ENCODE peak calls at places on chromosomes 12 and 14, in six cellular contexts. One of them, this sample, is unnamed.

GRCh38 chr12:10363922-10364838 is 25.7 kb downstream of the KLRK1 start:
- DNase-seq in IMR-90: peak; percentile 41
- DNase-seq in A549: no peak
- DNase-seq in Panc1: peak; percentile 32
- DNase-seq in endothelial cell of umbilical vein: peak; percentile 77
- DNase-seq in testis: peak; percentile 62
- DNase-seq in this sample: peak; percentile 80

GRCh38 chr14:76407449-76408150 is 31.7 kb downstream of the ESRRB start:
- DNase-seq in IMR-90: no peak
- DNase-seq in A549: no peak
- DNase-seq in Panc1: no peak
- DNase-seq in endothelial cell of umbilical vein: no peak
- DNase-seq in testis: no peak
- DNase-seq in this sample: no peak

GRCh38 chr14:79661762-79662161 is 549.5 kb downstream of the DIO2 start:
- DNase-seq in IMR-90: peak; percentile 56
- DNase-seq in A549: no peak
- DNase-seq in Panc1: no peak
- DNase-seq in endothelial cell of umbilical vein: peak; percentile 2
- DNase-seq in testis: no peak
- DNase-seq in this sample: no peak

GRCh38 chr12:132205271-132206092 is 61.2 kb downstream of the NOC4L start:
- DNase-seq in IMR-90: no peak
- DNase-seq in A549: no peak
- DNase-seq in Panc1: no peak
- DNase-seq in endothelial cell of umbilical vein: no peak
- DNase-seq in testis: no peak
- DNase-seq in this sample: no peak

GRCh38 chr12:46219892-46220655 is 48.8 kb downstream of the SLC38A1 start:
- DNase-seq in IMR-90: peak; percentile 86
- DNase-seq in A549: peak; percentile 32
- DNase-seq in Panc1: no peak
- DNase-seq in endothelial cell of umbilical vein: peak; percentile 82
- DNase-seq in testis: no peak
- DNase-seq in this sample: no peak

GRCh38 chr12:6235499-6235898 is 35.3 kb downstream of the CD9 start:
- DNase-seq in IMR-90: no peak
- DNase-seq in A549: no peak
- DNase-seq in Panc1: no peak
- DNase-seq in endothelial cell of umbilical vein: peak; percentile 42
- DNase-seq in testis: peak; percentile 76
- DNase-seq in this sample: no peak

GRCh38 chr14:72075649-72076334 is 143.6 kb downstream of the RGS6 start:
- DNase-seq in IMR-90: no peak
- DNase-seq in A549: no peak
- DNase-seq in Panc1: no peak
- DNase-seq in endothelial cell of umbilical vein: no peak
- DNase-seq in testis: no peak
- DNase-seq in this sample: peak; percentile 54

GRCh38 chr12:92473564-92473963 is 229.2 kb upstream of the PLEKHG7 start:
- DNase-seq in IMR-90: no peak
- DNase-seq in A549: no peak
- DNase-seq in Panc1: no peak
- DNase-seq in endothelial cell of umbilical vein: peak; percentile 29
- DNase-seq in testis: no peak
- DNase-seq in this sample: no peak

GRCh38 chr14:39268393-39268792 is 34.7 kb downstream of the MIA2 start:
- DNase-seq in IMR-90: peak; percentile 18
- DNase-seq in A549: peak; percentile 15
- DNase-seq in Panc1: no peak
- DNase-seq in endothelial cell of umbilical vein: no peak
- DNase-seq in testis: no peak
- DNase-seq in this sample: no peak

GRCh38 chr12:122860854-122861585 is 25.8 kb downstream of the HIP1R start:
- DNase-seq in IMR-90: no peak
- DNase-seq in A549: no peak
- DNase-seq in Panc1: no peak
- DNase-seq in endothelial cell of umbilical vein: no peak
- DNase-seq in testis: no peak
- DNase-seq in this sample: peak; percentile 47

GRCh38 chr12:87120440-87120839 is 864.2 kb upstream of the MGAT4C start:
- DNase-seq in IMR-90: peak; percentile 2
- DNase-seq in A549: peak; percentile 31
- DNase-seq in Panc1: no peak
- DNase-seq in endothelial cell of umbilical vein: no peak
- DNase-seq in testis: no peak
- DNase-seq in this sample: no peak

GRCh38 chr14:58200480-58200841 is 512 bp downstream of the ACTR10 start:
- DNase-seq in IMR-90: peak; percentile 0
- DNase-seq in A549: no peak
- DNase-seq in Panc1: no peak
- DNase-seq in endothelial cell of umbilical vein: no peak
- DNase-seq in testis: no peak
- DNase-seq in this sample: no peak

GRCh38 chr12:49750027-49750977 is 8.9 kb downstream of the TMBIM6 start:
- DNase-seq in IMR-90: peak; percentile 80
- DNase-seq in A549: peak; percentile 49
- DNase-seq in Panc1: no peak
- DNase-seq in endothelial cell of umbilical vein: peak; percentile 43
- DNase-seq in testis: no peak
- DNase-seq in this sample: no peak
- H3K4me1 ChIP-seq in IMR-90: peaks cover 17% of the 10 kb centered on the region
- H3K4me1 ChIP-seq in A549: peaks cover 21% of the 10 kb centered on the region
- H3K4me1 ChIP-seq in Panc1: peaks cover 12% of the 10 kb centered on the region
- H3K4me1 ChIP-seq in endothelial cell of umbilical vein: peaks cover 3% of the 10 kb centered on the region
- H3K4me1 ChIP-seq in testis: peaks cover 32% of the 10 kb centered on the region
- H3K4me1 ChIP-seq in this sample: peaks cover 10% of the 10 kb centered on the region

GRCh38 chr12:60977966-60978365 is 1282.2 kb upstream of the USP15 start:
- DNase-seq in IMR-90: no peak
- DNase-seq in A549: no peak
- DNase-seq in Panc1: no peak
- DNase-seq in endothelial cell of umbilical vein: no peak
- DNase-seq in testis: no peak
- DNase-seq in this sample: peak; percentile 72
- TF ChIP-seq CTCF in IMR-90: no peak
- TF ChIP-seq CTCF in A549: no peak
- TF ChIP-seq CTCF in Panc1: peak; percentile 42
- TF ChIP-seq CTCF in endothelial cell of umbilical vein: no peak
- TF ChIP-seq CTCF in testis: peak; percentile 13
- TF ChIP-seq CTCF in this sample: peak; percentile 73

GRCh38 chr12:26275313-26276257 is 80.2 kb downstream of the SSPN start:
- DNase-seq in IMR-90: no peak
- DNase-seq in A549: peak; percentile 21
- DNase-seq in Panc1: no peak
- DNase-seq in endothelial cell of umbilical vein: no peak
- DNase-seq in testis: no peak
- DNase-seq in this sample: no peak

GRCh38 chr12:26271889-26272492 is 76.6 kb downstream of the SSPN start:
- DNase-seq in IMR-90: peak; percentile 96
- DNase-seq in A549: peak; percentile 73
- DNase-seq in Panc1: no peak
- DNase-seq in endothelial cell of umbilical vein: peak; percentile 93
- DNase-seq in testis: peak; percentile 92
- DNase-seq in this sample: no peak

GRCh38 chr12:26276709-26277108 is 81.3 kb downstream of the SSPN start:
- DNase-seq in IMR-90: no peak
- DNase-seq in A549: no peak
- DNase-seq in Panc1: no peak
- DNase-seq in endothelial cell of umbilical vein: no peak
- DNase-seq in testis: no peak
- DNase-seq in this sample: no peak

GRCh38 chr12:26273811-26274210 is 78.4 kb downstream of the SSPN start:
- DNase-seq in IMR-90: no peak
- DNase-seq in A549: no peak
- DNase-seq in Panc1: no peak
- DNase-seq in endothelial cell of umbilical vein: no peak
- DNase-seq in testis: peak; percentile 48
- DNase-seq in this sample: peak; percentile 79

DNA sequence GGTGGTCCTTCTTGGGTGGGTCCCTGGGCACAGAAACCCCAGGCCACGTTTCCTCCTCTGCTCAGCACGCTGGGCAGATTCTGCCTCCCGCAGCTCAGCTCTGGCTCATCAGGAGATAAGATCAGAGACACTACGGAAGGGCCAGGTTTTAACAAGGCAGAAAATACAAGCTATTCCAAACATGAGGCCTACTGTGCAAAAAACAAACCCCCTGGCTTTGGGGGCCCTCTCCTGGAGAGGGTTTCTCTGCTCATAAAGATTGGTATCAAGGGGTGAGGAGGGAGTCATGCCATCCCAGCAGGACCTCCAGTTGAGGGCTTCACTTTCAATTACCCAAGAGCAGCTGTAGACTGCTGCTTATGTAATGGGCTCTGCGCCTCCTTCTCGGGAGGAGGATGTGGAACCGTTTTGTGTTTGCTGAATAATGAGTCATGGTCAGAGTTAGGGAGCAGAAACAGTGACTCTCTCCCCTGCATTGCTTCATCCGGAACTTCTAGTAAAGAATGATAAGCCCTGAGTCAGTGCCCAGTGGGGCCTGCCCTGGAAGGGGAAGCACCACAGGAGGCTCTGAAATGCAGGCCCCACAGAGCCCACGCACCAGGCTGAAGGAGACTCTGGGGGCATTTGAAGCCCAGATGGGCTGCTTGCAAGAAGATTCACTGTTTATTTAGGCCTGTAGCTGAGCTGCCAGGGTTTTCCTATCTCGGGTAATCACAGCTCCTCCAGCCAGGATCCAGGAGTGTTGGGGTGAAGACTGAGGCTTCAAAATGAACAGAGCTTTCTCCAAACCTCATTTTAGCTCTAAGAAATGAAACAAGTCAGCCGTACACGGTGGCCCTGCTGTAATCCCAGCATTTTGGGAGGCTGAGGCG is 79.3 kb downstream of the SSPN start:
- DNase-seq in IMR-90: peak; percentile 100
- DNase-seq in A549: peak; percentile 98
- DNase-seq in Panc1: peak; percentile 100
- DNase-seq in endothelial cell of umbilical vein: peak; percentile 98
- DNase-seq in testis: peak; percentile 86
- DNase-seq in this sample: peak; percentile 83
- H3K4me1 ChIP-seq in IMR-90: peaks cover 18% of the 10 kb centered on the region
- H3K4me1 ChIP-seq in A549: peaks cover 53% of the 10 kb centered on the region
- H3K4me1 ChIP-seq in Panc1: peaks cover 61% of the 10 kb centered on the region
- H3K4me1 ChIP-seq in endothelial cell of umbilical vein: peaks cover 34% of the 10 kb centered on the region
- H3K4me1 ChIP-seq in testis: peaks cover 55% of the 10 kb centered on the region
- H3K4me1 ChIP-seq in this sample: peaks cover 21% of the 10 kb centered on the region

GRCh38 chr12:13046914-13047472 is 2.8 kb downstream of the FAM234B start:
- DNase-seq in IMR-90: no peak
- DNase-seq in A549: no peak
- DNase-seq in Panc1: no peak
- DNase-seq in endothelial cell of umbilical vein: no peak
- DNase-seq in testis: no peak
- DNase-seq in this sample: no peak

GRCh38 chr12:13045816-13046215 is 1.6 kb downstream of the FAM234B start:
- DNase-seq in IMR-90: no peak
- DNase-seq in A549: no peak
- DNase-seq in Panc1: no peak
- DNase-seq in endothelial cell of umbilical vein: no peak
- DNase-seq in testis: no peak
- DNase-seq in this sample: no peak

GRCh38 chr12:13044859-13045384 is 741 bp downstream of the FAM234B start:
- DNase-seq in IMR-90: no peak
- DNase-seq in A549: peak; percentile 33
- DNase-seq in Panc1: no peak
- DNase-seq in endothelial cell of umbilical vein: peak; percentile 47
- DNase-seq in testis: no peak
- DNase-seq in this sample: no peak

GRCh38 chr12:13042666-13043230 is 1.4 kb upstream of the FAM234B start:
- DNase-seq in IMR-90: no peak
- DNase-seq in A549: no peak
- DNase-seq in Panc1: no peak
- DNase-seq in endothelial cell of umbilical vein: no peak
- DNase-seq in testis: no peak
- DNase-seq in this sample: no peak

GRCh38 chr12:13044002-13044858 is at the start of gene FAM234B:
- DNase-seq in IMR-90: peak; percentile 62
- DNase-seq in A549: peak; percentile 74
- DNase-seq in Panc1: no peak
- DNase-seq in endothelial cell of umbilical vein: peak; percentile 70
- DNase-seq in testis: peak; percentile 88
- DNase-seq in this sample: peak; percentile 95
- TF ChIP-seq CTCF in IMR-90: no peak
- TF ChIP-seq CTCF in A549: peak; percentile 28
- TF ChIP-seq CTCF in Panc1: peak; percentile 40
- TF ChIP-seq CTCF in endothelial cell of umbilical vein: peak; percentile 9
- TF ChIP-seq CTCF in testis: no peak
- TF ChIP-seq CTCF in this sample: peak; percentile 78

DNA sequence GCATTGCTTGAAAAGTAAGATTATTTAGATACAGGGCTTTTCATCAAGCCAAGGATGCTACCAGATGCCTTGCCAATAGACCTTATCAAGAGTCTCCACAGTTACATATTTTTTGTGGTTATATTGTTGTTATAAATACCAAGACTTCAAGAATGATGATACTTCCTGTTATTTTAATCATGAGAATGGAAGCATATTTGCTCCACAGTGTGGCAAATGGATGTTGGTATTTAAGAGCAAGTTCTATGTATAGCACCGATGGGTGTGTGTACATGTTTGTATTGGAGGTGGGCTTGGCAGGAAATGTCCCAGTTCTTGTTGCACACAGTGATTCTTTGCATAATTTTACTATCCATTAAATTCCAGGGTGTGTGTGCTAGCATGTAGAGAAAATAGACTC is 4.4 kb upstream of the NID2 start:
- DNase-seq in IMR-90: peak; percentile 34
- DNase-seq in A549: no peak
- DNase-seq in Panc1: no peak
- DNase-seq in endothelial cell of umbilical vein: no peak
- DNase-seq in testis: no peak
- DNase-seq in this sample: no peak
- H3K4me1 ChIP-seq in IMR-90: peaks cover 34% of the 10 kb centered on the region
- H3K4me1 ChIP-seq in A549: peaks cover 5% of the 10 kb centered on the region
- H3K4me1 ChIP-seq in Panc1: no peaks in the 10 kb centered on the region
- H3K4me1 ChIP-seq in endothelial cell of umbilical vein: peaks cover 47% of the 10 kb centered on the region
- H3K4me1 ChIP-seq in testis: no peaks in the 10 kb centered on the region
- H3K4me1 ChIP-seq in this sample: peaks cover 3% of the 10 kb centered on the region

DNA sequence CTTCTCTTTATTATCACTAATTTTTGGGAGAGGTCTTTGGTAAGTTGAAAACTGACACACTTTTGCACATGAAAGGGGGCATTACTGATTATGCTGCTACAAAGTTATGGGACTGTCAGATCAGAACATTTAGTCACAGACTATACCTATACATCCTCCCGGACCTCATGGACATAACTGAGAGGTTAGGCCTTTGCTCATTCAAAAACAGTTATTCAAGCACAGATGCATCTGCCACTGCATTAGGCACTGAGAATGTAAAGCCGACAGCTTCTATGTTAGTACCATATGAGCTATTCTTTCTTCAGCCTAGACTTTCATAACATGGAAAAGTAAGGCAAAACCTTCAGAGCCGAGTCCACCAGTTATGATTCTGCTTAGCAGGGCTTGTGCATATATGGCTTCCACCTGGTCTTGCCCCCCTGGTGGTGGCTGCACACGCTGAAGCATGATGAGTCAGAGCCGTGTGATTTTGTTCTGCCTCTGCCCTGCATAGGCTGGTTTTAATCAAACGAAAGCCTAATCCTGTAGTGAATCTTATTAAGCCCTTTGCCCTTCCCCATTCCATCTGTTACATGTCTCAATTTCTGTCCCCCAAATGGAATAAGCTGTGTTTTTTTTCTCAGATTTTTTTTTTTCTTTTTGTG is 21.8 kb upstream of the RNU6-8 start:
- DNase-seq in IMR-90: peak; percentile 54
- DNase-seq in A549: peak; percentile 52
- DNase-seq in Panc1: no peak
- DNase-seq in endothelial cell of umbilical vein: peak; percentile 6
- DNase-seq in testis: no peak
- DNase-seq in this sample: peak; percentile 65
- TF ChIP-seq CTCF in IMR-90: peak; percentile 39
- TF ChIP-seq CTCF in A549: peak; percentile 14
- TF ChIP-seq CTCF in Panc1: no peak
- TF ChIP-seq CTCF in endothelial cell of umbilical vein: peak; percentile 5
- TF ChIP-seq CTCF in testis: no peak
- TF ChIP-seq CTCF in this sample: peak; percentile 67

GRCh38 chr14:91328313-91329050 is 84.0 kb upstream of the GPR68 start:
- DNase-seq in IMR-90: no peak
- DNase-seq in A549: no peak
- DNase-seq in Panc1: no peak
- DNase-seq in endothelial cell of umbilical vein: no peak
- DNase-seq in testis: no peak
- DNase-seq in this sample: no peak
- H3K4me1 ChIP-seq in IMR-90: no peaks in the 10 kb centered on the region
- H3K4me1 ChIP-seq in A549: no peaks in the 10 kb centered on the region
- H3K4me1 ChIP-seq in Panc1: peaks cover 4% of the 10 kb centered on the region
- H3K4me1 ChIP-seq in endothelial cell of umbilical vein: peaks cover 46% of the 10 kb centered on the region
- H3K4me1 ChIP-seq in testis: peaks cover 26% of the 10 kb centered on the region
- H3K4me1 ChIP-seq in this sample: no peaks in the 10 kb centered on the region